ENCODE peak calls at places on chromosomes 6 and 20, in four cellular contexts. One of them, this sample, is unnamed.

GRCh38 chr6:41939091-41939847 is 2.3 kb downstream of the CCND3 start:
- DNase-seq in WTC11: peak
- DNase-seq in HepG2: no peak
- DNase-seq in K562: peak
- DNase-seq in this sample: no peak

GRCh38 chr6:100962466-100962865 is 81.3 kb upstream of the ASCC3 start:
- DNase-seq in HepG2: no peak
- DNase-seq in K562: no peak
- DNase-seq in WTC11: no peak
- DNase-seq in this sample: no peak

GRCh38 chr20:34736106-34736505 is 32.0 kb downstream of the TP53INP2 start:
- DNase-seq in HepG2: no peak
- DNase-seq in WTC11: no peak
- DNase-seq in K562: no peak
- DNase-seq in this sample: no peak

GRCh38 chr6:122567034-122567433 is 43.2 kb upstream of the PKIB start:
- DNase-seq in HepG2: no peak
- DNase-seq in K562: no peak
- DNase-seq in WTC11: no peak
- DNase-seq in this sample: no peak

GRCh38 chr6:130713144-130713543 is 114.1 kb upstream of the SMLR1 start:
- DNase-seq in HepG2: no peak
- DNase-seq in WTC11: peak
- DNase-seq in K562: no peak
- DNase-seq in this sample: no peak

GRCh38 chr20:58670097-58670496 is 19.0 kb downstream of the STX16 start:
- DNase-seq in WTC11: no peak
- DNase-seq in K562: no peak
- DNase-seq in HepG2: no peak
- DNase-seq in this sample: no peak

GRCh38 chr6:28914941-28915340 is 8.8 kb downstream of the TRIM27 start:
- DNase-seq in WTC11: no peak
- DNase-seq in HepG2: no peak
- DNase-seq in K562: no peak
- DNase-seq in this sample: no peak

GRCh38 chr20:44734938-44735337 is 10.7 kb upstream of the KCNK15 start:
- DNase-seq in WTC11: peak
- DNase-seq in K562: no peak
- DNase-seq in HepG2: no peak
- DNase-seq in this sample: no peak

GRCh38 chr6:109458774-109459531 is 3.4 kb upstream of the MICAL1 start:
- DNase-seq in HepG2: no peak
- DNase-seq in WTC11: no peak
- DNase-seq in K562: no peak
- DNase-seq in this sample: peak

GRCh38 chr6:119249319-119249718 is 100.2 kb downstream of the MAN1A1 start:
- DNase-seq in K562: no peak
- DNase-seq in WTC11: no peak
- DNase-seq in HepG2: no peak
- DNase-seq in this sample: no peak

GRCh38 chr6:30885999-30886896 is 1.9 kb downstream of the DDR1 start:
- DNase-seq in K562: peak
- DNase-seq in HepG2: peak
- DNase-seq in WTC11: peak
- DNase-seq in this sample: no peak

GRCh38 chr6:164791498-164791897 is 517.9 kb downstream of the C6orf118 start:
- DNase-seq in HepG2: no peak
- DNase-seq in K562: no peak
- DNase-seq in WTC11: no peak
- DNase-seq in this sample: no peak

GRCh38 chr6:116218866-116219265 is 35.0 kb downstream of the TSPYL4 start:
- DNase-seq in WTC11: no peak
- DNase-seq in HepG2: no peak
- DNase-seq in K562: no peak
- DNase-seq in this sample: no peak

GRCh38 chr6:4369616-4370015 is 234.2 kb upstream of the ECI2 start:
- DNase-seq in K562: no peak
- DNase-seq in WTC11: no peak
- DNase-seq in HepG2: no peak
- DNase-seq in this sample: no peak

GRCh38 chr6:34457747-34458462 is 8.0 kb upstream of the PACSIN1 start:
- DNase-seq in K562: no peak
- DNase-seq in HepG2: peak
- DNase-seq in WTC11: no peak
- DNase-seq in this sample: no peak

GRCh38 chr6:39962831-39963230 is 28.6 kb upstream of the MOCS1 start:
- DNase-seq in K562: no peak
- DNase-seq in WTC11: no peak
- DNase-seq in HepG2: no peak
- DNase-seq in this sample: no peak

GRCh38 chr20:16580127-16580526 is 6.9 kb upstream of the KIF16B start:
- DNase-seq in HepG2: no peak
- DNase-seq in K562: no peak
- DNase-seq in WTC11: no peak
- DNase-seq in this sample: no peak

GRCh38 chr20:16104783-16105182 is 468.5 kb downstream of the KIF16B start:
- DNase-seq in WTC11: no peak
- DNase-seq in K562: no peak
- DNase-seq in HepG2: no peak
- DNase-seq in this sample: no peak

GRCh38 chr6:43242908-43243648 is at the start of gene TTBK1:
- DNase-seq in K562: no peak
- DNase-seq in HepG2: no peak
- DNase-seq in WTC11: peak
- DNase-seq in this sample: no peak

GRCh38 chr6:137165375-137166246 is 7.8 kb downstream of the IL22RA2 start:
- DNase-seq in K562: peak
- DNase-seq in WTC11: no peak
- DNase-seq in HepG2: peak
- DNase-seq in this sample: peak

GRCh38 chr6:144797881-144798589 is 512.9 kb downstream of the UTRN start:
- DNase-seq in WTC11: no peak
- DNase-seq in K562: no peak
- DNase-seq in HepG2: no peak
- DNase-seq in this sample: no peak

GRCh38 chr20:20317195-20318113 is 50.5 kb upstream of the INSM1 start:
- DNase-seq in HepG2: no peak
- DNase-seq in K562: no peak
- DNase-seq in WTC11: no peak
- DNase-seq in this sample: peak

GRCh38 chr20:48238326-48238725 is 453.0 kb upstream of the SULF2 start:
- DNase-seq in HepG2: no peak
- DNase-seq in K562: no peak
- DNase-seq in WTC11: no peak
- DNase-seq in this sample: no peak

GRCh38 chr6:127343753-127344659 is 597 bp upstream of the ECHDC1 start:
- DNase-seq in WTC11: no peak
- DNase-seq in K562: no peak
- DNase-seq in HepG2: peak
- DNase-seq in this sample: no peak

GRCh38 chr20:49562341-49563014 is 5.5 kb downstream of the PTGIS start:
- DNase-seq in HepG2: no peak
- DNase-seq in K562: peak
- DNase-seq in WTC11: peak
- DNase-seq in this sample: no peak

GRCh38 chr20:34271961-34272360 is 30.7 kb downstream of the ASIP start:
- DNase-seq in K562: no peak
- DNase-seq in WTC11: no peak
- DNase-seq in HepG2: no peak
- DNase-seq in this sample: no peak

GRCh38 chr6:13463327-13463717 is 24.1 kb downstream of the GFOD1 start:
- DNase-seq in K562: no peak
- DNase-seq in WTC11: no peak
- DNase-seq in HepG2: no peak
- DNase-seq in this sample: no peak

GRCh38 chr6:6728169-6728941 is 139.8 kb downstream of the LY86 start:
- DNase-seq in HepG2: no peak
- DNase-seq in K562: no peak
- DNase-seq in WTC11: peak
- DNase-seq in this sample: no peak

GRCh38 chr6:125746731-125747588 is 2.5 kb upstream of the HEY2 start:
- DNase-seq in HepG2: peak
- DNase-seq in WTC11: peak
- DNase-seq in K562: peak
- DNase-seq in this sample: no peak

GRCh38 chr6:106110167-106110826 is 24.2 kb downstream of the PRDM1 start:
- DNase-seq in HepG2: no peak
- DNase-seq in K562: no peak
- DNase-seq in WTC11: no peak
- DNase-seq in this sample: no peak

GRCh38 chr6:157443066-157443800 is 62.2 kb downstream of the ZDHHC14 start:
- DNase-seq in WTC11: no peak
- DNase-seq in HepG2: no peak
- DNase-seq in K562: no peak
- DNase-seq in this sample: peak

GRCh38 chr6:99282479-99283062 is 66.9 kb downstream of the FAXC start:
- DNase-seq in HepG2: no peak
- DNase-seq in WTC11: no peak
- DNase-seq in K562: peak
- DNase-seq in this sample: no peak

GRCh38 chr20:6492396-6493055 is 275.0 kb upstream of the BMP2 start:
- DNase-seq in K562: no peak
- DNase-seq in HepG2: no peak
- DNase-seq in WTC11: no peak
- DNase-seq in this sample: no peak

GRCh38 chr6:5053038-5053437 is 32.1 kb upstream of the PPP1R3G start:
- DNase-seq in HepG2: no peak
- DNase-seq in K562: no peak
- DNase-seq in WTC11: no peak
- DNase-seq in this sample: no peak

GRCh38 chr6:163404825-163405265 is 9.7 kb upstream of the QKI start:
- DNase-seq in K562: no peak
- DNase-seq in WTC11: no peak
- DNase-seq in HepG2: peak
- DNase-seq in this sample: no peak

GRCh38 chr20:51100617-51101016 is 77.7 kb upstream of the KCNG1 start:
- DNase-seq in K562: no peak
- DNase-seq in WTC11: no peak
- DNase-seq in HepG2: no peak
- DNase-seq in this sample: no peak

GRCh38 chr6:72861935-72862432 is 240.1 kb downstream of the KCNQ5 start:
- DNase-seq in WTC11: no peak
- DNase-seq in K562: no peak
- DNase-seq in HepG2: no peak
- DNase-seq in this sample: peak

GRCh38 chr6:12653396-12653910 is 63.1 kb upstream of the PHACTR1 start:
- DNase-seq in K562: no peak
- DNase-seq in HepG2: no peak
- DNase-seq in WTC11: no peak
- DNase-seq in this sample: no peak

GRCh38 chr20:11060423-11061205 is 386.8 kb upstream of the JAG1 start:
- DNase-seq in HepG2: no peak
- DNase-seq in WTC11: no peak
- DNase-seq in K562: no peak
- DNase-seq in this sample: no peak

DNA sequence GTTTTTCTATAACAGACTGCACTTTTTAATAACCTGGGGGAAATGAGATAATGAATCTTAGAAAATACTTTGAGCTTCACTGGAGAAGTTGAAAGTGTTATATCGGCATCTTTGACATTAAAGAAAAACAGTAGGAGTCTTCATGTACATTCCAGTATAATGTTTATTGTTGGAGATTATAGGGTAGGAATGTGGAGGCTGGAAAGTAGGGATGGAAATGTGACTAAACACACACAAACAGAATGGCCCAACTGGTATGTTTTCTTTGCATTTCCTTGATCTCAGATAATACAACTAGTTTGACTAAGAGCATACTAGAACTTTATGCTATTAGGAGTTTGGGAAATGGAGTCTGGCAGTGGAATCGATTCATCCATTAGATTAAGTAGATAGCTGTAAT is 10.1 kb upstream of the BAG2 start:
- DNase-seq in K562: no peak
- DNase-seq in WTC11: no peak
- DNase-seq in HepG2: no peak
- DNase-seq in this sample: no peak
- TF ChIP-seq NR2C2 in K562: no peak
- TF ChIP-seq NR2C2 in WTC11: no peak
- TF ChIP-seq NR2C2 in HepG2: no peak
- TF ChIP-seq NR2C2 in this sample: no peak

GRCh38 chr6:87656857-87657256 is 45.2 kb downstream of the AKIRIN2 start:
- DNase-seq in WTC11: no peak
- DNase-seq in HepG2: no peak
- DNase-seq in K562: no peak
- DNase-seq in this sample: no peak
- TF ChIP-seq NR2C2 in WTC11: no peak
- TF ChIP-seq NR2C2 in HepG2: no peak
- TF ChIP-seq NR2C2 in K562: no peak
- TF ChIP-seq NR2C2 in this sample: no peak

GRCh38 chr6:70380771-70381435 is 32.4 kb upstream of the FAM135A start:
- DNase-seq in HepG2: no peak
- DNase-seq in WTC11: no peak
- DNase-seq in K562: no peak
- DNase-seq in this sample: no peak

GRCh38 chr6:70379473-70380013 is 33.8 kb upstream of the FAM135A start:
- DNase-seq in HepG2: no peak
- DNase-seq in WTC11: no peak
- DNase-seq in K562: no peak
- DNase-seq in this sample: no peak

GRCh38 chr6:70377372-70377771 is 35.9 kb upstream of the FAM135A start:
- DNase-seq in K562: no peak
- DNase-seq in HepG2: no peak
- DNase-seq in WTC11: no peak
- DNase-seq in this sample: no peak

GRCh38 chr6:70381436-70381786 is 31.9 kb upstream of the FAM135A start:
- DNase-seq in WTC11: no peak
- DNase-seq in HepG2: no peak
- DNase-seq in K562: no peak
- DNase-seq in this sample: no peak

GRCh38 chr6:70380259-70380658 is 33.0 kb upstream of the FAM135A start:
- DNase-seq in WTC11: no peak
- DNase-seq in HepG2: no peak
- DNase-seq in K562: no peak
- DNase-seq in this sample: no peak
- TF ChIP-seq NR2C2 in WTC11: no peak
- TF ChIP-seq NR2C2 in HepG2: no peak
- TF ChIP-seq NR2C2 in K562: no peak
- TF ChIP-seq NR2C2 in this sample: no peak

GRCh38 chr20:13297105-13297899 is 76.2 kb downstream of the ISM1 start:
- DNase-seq in WTC11: no peak
- DNase-seq in K562: no peak
- DNase-seq in HepG2: peak
- DNase-seq in this sample: no peak
- TF ChIP-seq NR2C2 in WTC11: no peak
- TF ChIP-seq NR2C2 in K562: no peak
- TF ChIP-seq NR2C2 in HepG2: no peak
- TF ChIP-seq NR2C2 in this sample: no peak

GRCh38 chr6:131779304-131779703 is 28.5 kb upstream of the ENPP1 start:
- DNase-seq in K562: no peak
- DNase-seq in WTC11: no peak
- DNase-seq in HepG2: no peak
- DNase-seq in this sample: no peak
- TF ChIP-seq NR2C2 in K562: no peak
- TF ChIP-seq NR2C2 in WTC11: no peak
- TF ChIP-seq NR2C2 in HepG2: no peak
- TF ChIP-seq NR2C2 in this sample: no peak

GRCh38 chr20:46084805-46085792 is 4.7 kb downstream of the NCOA5 start:
- DNase-seq in WTC11: no peak
- DNase-seq in K562: peak
- DNase-seq in HepG2: peak
- DNase-seq in this sample: no peak
- TF ChIP-seq NR2C2 in WTC11: no peak
- TF ChIP-seq NR2C2 in K562: no peak
- TF ChIP-seq NR2C2 in HepG2: no peak
- TF ChIP-seq NR2C2 in this sample: no peak

GRCh38 chr6:143642403-143642802 is 35.4 kb upstream of the PHACTR2 start:
- DNase-seq in WTC11: no peak
- DNase-seq in HepG2: no peak
- DNase-seq in K562: no peak
- DNase-seq in this sample: no peak
- TF ChIP-seq NR2C2 in WTC11: no peak
- TF ChIP-seq NR2C2 in HepG2: no peak
- TF ChIP-seq NR2C2 in K562: no peak
- TF ChIP-seq NR2C2 in this sample: no peak